ENCODE peak calls at places on chromosomes 16 and 17, in seven cellular contexts. F is lower lobe of right lung; Y is CD8-positive, alpha-beta T cell; X is heart left ventricle; L is esophagus squamous epithelium; A is HFF-Myc; G is heart right ventricle. Z is an unnamed sample.

GRCh38 chr16:68909099-68909733 is 65.9 kb downstream of the TANGO6 start:
- DNase-seq in X (no peak), L (no peak), A (no peak), G (no peak), Y (no peak), F (no peak), Z (no peak)

GRCh38 chr17:74646231-74646630 is 22.7 kb upstream of the CD300E start:
- DNase-seq in G (no peak), L (no peak), X (no peak), Y (no peak), F (no peak), A (no peak), Z (no peak)

GRCh38 chr17:4901648-4902344 is 1.1 kb downstream of the CHRNE start:
- DNase-seq in L (no peak), G (peak), Y (no peak), F (peak), A (no peak), X (peak), Z (peak)

GRCh38 chr17:50027639-50028206 is 28.2 kb upstream of the ITGA3 start:
- DNase-seq in G (peak), L (no peak), A (peak), X (peak), F (peak), Y (no peak), Z (peak)

GRCh38 chr16:28549301-28549899 is 4.3 kb upstream of the SGF29 start:
- DNase-seq in Y (no peak), X (no peak), F (no peak), A (no peak), L (no peak), G (no peak), Z (peak)

GRCh38 chr17:31251618-31252328 is 45.3 kb downstream of the OMG start:
- DNase-seq in L (no peak), Y (no peak), X (no peak), A (no peak), G (no peak), F (no peak), Z (no peak)

GRCh38 chr16:65909310-65910050 is 457.0 kb upstream of the CDH5 start:
- DNase-seq in L (no peak), A (no peak), Y (no peak), F (no peak), X (no peak), G (no peak), Z (no peak)

GRCh38 chr17:47276868-47277267 is 23.2 kb downstream of the ITGB3 start:
- DNase-seq in F (no peak), L (no peak), X (peak), Y (no peak), A (peak), G (peak), Z (no peak)

GRCh38 chr17:10060526-10060925 is 137.9 kb downstream of the GAS7 start:
- DNase-seq in Y (no peak), F (no peak), X (no peak), A (no peak), L (no peak), G (no peak), Z (no peak)

GRCh38 chr17:66296289-66296725 is 6.1 kb upstream of the PRKCA start:
- DNase-seq in F (no peak), Y (no peak), G (no peak), L (no peak), A (no peak), X (no peak), Z (no peak)

GRCh38 chr17:50278526-50279180 is 4.4 kb downstream of the TMEM92 start:
- DNase-seq in G (no peak), Y (no peak), A (no peak), L (no peak), F (no peak), X (no peak), Z (peak)

GRCh38 chr16:15038689-15039088 is 17.2 kb downstream of the NTAN1 start:
- DNase-seq in G (no peak), L (no peak), X (no peak), A (no peak), F (no peak), Y (no peak), Z (no peak)

GRCh38 chr17:74417178-74418045 is 14.5 kb upstream of the GPRC5C start:
- DNase-seq in A (no peak), L (no peak), Y (no peak), X (no peak), G (no peak), F (no peak), Z (no peak)

GRCh38 chr17:43217614-43218087 is 6.0 kb downstream of the TMEM106A start:
- DNase-seq in X (no peak), G (no peak), A (no peak), F (no peak), Y (no peak), L (no peak), Z (no peak)

GRCh38 chr17:82444284-82444893 is 6.2 kb downstream of the CYBC1 start:
- DNase-seq in A (no peak), Y (no peak), L (no peak), F (no peak), X (no peak), G (no peak), Z (no peak)

GRCh38 chr17:77487211-77487629 is 346.5 kb downstream of the SEC14L1 start:
- DNase-seq in X (no peak), A (no peak), G (no peak), Y (no peak), L (no peak), F (peak), Z (peak)

GRCh38 chr17:39782980-39783379 is 45.2 kb downstream of the GRB7 start:
- DNase-seq in Y (no peak), A (no peak), X (no peak), F (no peak), G (no peak), L (no peak), Z (no peak)

GRCh38 chr17:78421534-78422266 is 43.3 kb downstream of the PGS1 start:
- DNase-seq in L (no peak), A (peak), G (peak), F (peak), Y (peak), X (peak), Z (peak)

GRCh38 chr16:79532785-79533184 is 67.8 kb downstream of the MAF start:
- DNase-seq in Y (no peak), X (no peak), L (no peak), F (no peak), G (no peak), A (no peak), Z (no peak)

GRCh38 chr16:28526201-28527099 is 12.3 kb downstream of the NUPR1 start:
- DNase-seq in L (no peak), X (no peak), Y (no peak), G (no peak), A (no peak), F (no peak), Z (no peak)

GRCh38 chr17:33506889-33507650 is 214.0 kb upstream of the ASIC2 start:
- DNase-seq in X (no peak), L (no peak), Y (no peak), A (no peak), G (no peak), F (no peak), Z (no peak)

GRCh38 chr17:37089998-37090397 is 141.2 kb downstream of the AATF start:
- DNase-seq in Y (peak), A (no peak), F (no peak), G (no peak), L (no peak), X (no peak), Z (peak)

GRCh38 chr16:77514500-77515225 is 79.8 kb upstream of the ADAMTS18 start:
- DNase-seq in L (no peak), Y (no peak), A (no peak), G (no peak), X (no peak), F (no peak), Z (no peak)

GRCh38 chr16:49055824-49056545 is 225.7 kb downstream of the CBLN1 start:
- DNase-seq in A (no peak), L (no peak), X (no peak), F (no peak), G (no peak), Y (no peak), Z (no peak)

GRCh38 chr16:78184554-78185183 is 85.2 kb downstream of the WWOX start:
- DNase-seq in F (no peak), L (no peak), G (no peak), Y (no peak), A (peak), X (no peak), Z (no peak)

GRCh38 chr16:31504159-31504558 is 4.0 kb downstream of the RUSF1 start:
- DNase-seq in L (no peak), A (no peak), G (no peak), F (no peak), X (no peak), Y (no peak), Z (no peak)

GRCh38 chr17:37815516-37815915 is 70.7 kb upstream of the HNF1B start:
- DNase-seq in F (no peak), A (no peak), Y (no peak), G (no peak), L (no peak), X (no peak), Z (no peak)

GRCh38 chr17:28612531-28612930 is 1.5 kb downstream of the RSKR start:
- DNase-seq in Y (no peak), X (no peak), A (no peak), L (no peak), G (no peak), F (no peak), Z (no peak)

GRCh38 chr16:54324716-54325115 is 38.1 kb upstream of the IRX3 start:
- DNase-seq in F (no peak), Y (no peak), L (no peak), A (no peak), G (no peak), X (no peak), Z (no peak)

GRCh38 chr16:68291227-68291626 is 19.5 kb downstream of the SLC7A6OS start:
- DNase-seq in G (no peak), F (no peak), A (no peak), X (no peak), Y (no peak), L (no peak), Z (no peak)

GRCh38 chr16:73301984-73302383 is 254.1 kb upstream of the ZFHX3 start:
- DNase-seq in L (no peak), Y (no peak), G (no peak), X (no peak), F (no peak), A (no peak), Z (no peak)

GRCh38 chr17:35540589-35541404 is 3.3 kb upstream of the SLFN12L start:
- DNase-seq in A (no peak), L (peak), Y (no peak), F (peak), X (peak), G (no peak), Z (peak)

GRCh38 chr16:66928702-66929388 is 3.5 kb upstream of the RRAD start:
- DNase-seq in X (no peak), F (no peak), G (no peak), Y (no peak), A (no peak), L (no peak), Z (no peak)

GRCh38 chr16:11297492-11298142 is 16.5 kb upstream of the PRM1 start:
- DNase-seq in X (peak), L (peak), Y (peak), A (no peak), G (peak), F (peak), Z (peak)
- TF ChIP-seq CTCF in X (no peak), L (no peak), Y (no peak), A (no peak), G (peak), F (peak), Z (no peak)

DNA sequence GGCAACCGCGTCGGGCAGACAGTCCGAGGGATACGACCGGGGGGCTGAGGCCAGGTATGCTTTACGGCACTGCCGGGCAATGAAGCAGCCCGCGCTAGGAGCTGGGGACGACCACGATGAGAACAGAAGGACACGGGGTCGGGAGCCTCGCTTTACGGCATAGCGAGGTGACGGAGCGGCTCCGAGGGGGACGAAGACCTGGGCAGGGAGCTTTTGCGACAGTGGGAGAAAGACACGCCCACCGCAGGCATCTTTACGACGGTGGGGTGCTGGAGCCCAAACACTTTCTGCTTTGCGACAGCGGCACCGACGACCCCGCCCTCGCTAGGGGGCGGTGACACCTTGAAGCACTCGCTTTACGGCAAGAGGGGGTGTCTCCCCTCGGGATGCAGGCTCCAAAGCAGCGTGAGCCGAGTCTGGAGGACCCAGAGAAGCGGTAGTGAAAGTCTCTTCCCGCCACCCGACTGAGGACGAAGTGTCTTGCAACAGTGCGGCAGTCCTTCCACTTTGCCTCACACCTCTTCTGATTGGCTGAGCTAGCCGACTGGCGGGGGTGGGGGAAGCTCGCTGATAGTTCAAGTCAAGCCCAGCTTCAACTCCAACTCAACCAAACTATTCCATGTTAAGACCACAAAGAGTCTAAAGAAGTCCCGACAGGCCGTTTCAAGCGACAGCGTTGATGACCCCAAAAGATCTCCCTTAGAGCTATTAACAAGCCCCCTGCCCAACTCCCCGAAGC is 394 bp upstream of the NEURL4 start:
- DNase-seq in G (peak), L (peak), F (peak), X (peak), A (peak), Y (peak), Z (peak)
- TF ChIP-seq CTCF in G (peak), L (no peak), F (no peak), X (no peak), A (peak), Y (no peak), Z (no peak)

GRCh38 chr17:44561237-44561623 is 3.9 kb downstream of the FZD2 start:
- DNase-seq in A (no peak), F (no peak), Y (no peak), L (no peak), G (no peak), X (no peak), Z (no peak)

GRCh38 chr17:44569459-44569858 is 12.2 kb downstream of the FZD2 start:
- DNase-seq in X (no peak), L (no peak), Y (no peak), A (no peak), F (no peak), G (no peak), Z (no peak)

GRCh38 chr17:44564429-44564828 is 7.1 kb downstream of the FZD2 start:
- DNase-seq in F (no peak), G (no peak), X (no peak), Y (no peak), L (no peak), A (no peak), Z (no peak)

GRCh38 chr17:44568311-44568710 is 11.0 kb downstream of the FZD2 start:
- DNase-seq in X (no peak), F (no peak), Y (no peak), A (no peak), L (no peak), G (no peak), Z (no peak)

DNA sequence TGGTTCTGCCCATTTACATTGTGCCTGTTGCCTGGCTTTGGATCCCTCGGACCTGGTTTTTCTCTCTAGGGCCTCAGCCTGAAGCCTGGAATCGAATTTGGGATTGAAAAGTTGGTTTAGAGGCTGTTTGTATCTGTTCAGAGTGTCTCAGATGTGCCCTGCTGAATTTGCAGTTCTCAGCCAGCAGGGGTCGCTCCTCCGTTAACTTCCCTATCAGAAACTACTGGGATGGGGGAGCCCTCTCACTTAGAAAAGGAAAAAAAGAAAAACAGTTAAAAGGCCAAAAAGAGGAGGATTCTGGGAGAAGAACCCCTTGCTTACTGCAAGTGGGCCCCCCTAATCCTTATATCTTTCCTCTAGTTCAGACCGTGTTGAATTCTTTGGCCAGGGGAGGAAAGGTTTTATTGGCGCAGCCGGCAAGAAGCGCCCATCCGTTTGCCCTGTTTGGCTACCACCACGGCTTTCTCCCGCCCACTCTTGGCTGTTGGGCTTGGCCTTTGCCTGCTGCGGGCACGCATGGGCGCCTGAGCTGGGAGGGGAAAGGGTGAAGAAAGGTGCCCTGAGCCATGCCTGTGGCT is 8.7 kb downstream of the FZD2 start:
- DNase-seq in L (no peak), Y (no peak), G (no peak), A (no peak), F (no peak), X (no peak), Z (no peak)
- TF ChIP-seq CTCF in L (peak), Y (no peak), G (no peak), A (peak), F (no peak), X (peak), Z (no peak)

GRCh38 chr16:85453701-85454100 is 159.4 kb upstream of the GSE1 start:
- DNase-seq in G (no peak), Y (no peak), A (no peak), X (no peak), L (no peak), F (no peak), Z (no peak)

GRCh38 chr16:85453179-85453678 is 159.9 kb upstream of the GSE1 start:
- DNase-seq in X (no peak), Y (no peak), A (no peak), L (no peak), G (no peak), F (no peak), Z (peak)

GRCh38 chr16:85455534-85455933 is 157.6 kb upstream of the GSE1 start:
- DNase-seq in X (no peak), A (no peak), L (no peak), Y (no peak), F (no peak), G (no peak), Z (no peak)

GRCh38 chr16:85452364-85453178 is 160.6 kb upstream of the GSE1 start:
- DNase-seq in Y (no peak), G (no peak), A (no peak), X (no peak), L (no peak), F (no peak), Z (peak)

GRCh38 chr16:85454171-85454883 is 158.8 kb upstream of the GSE1 start:
- DNase-seq in G (no peak), A (no peak), F (no peak), X (no peak), L (no peak), Y (no peak), Z (no peak)
- TF ChIP-seq CTCF in G (no peak), A (no peak), F (no peak), X (no peak), L (no peak), Y (no peak), Z (no peak)